ENCODE peak calls at places on chromosomes 12 and 14, in eight cellular contexts. One of them, this sample, is unnamed.

GRCh38 chr12:75471928-75472865 is 8.4 kb upstream of the GLIPR1 start:
- DNase-seq in spleen: no peak
- DNase-seq in AG04449: no peak
- DNase-seq in heart left ventricle: no peak
- DNase-seq in stomach: no peak
- DNase-seq in ascending aorta: no peak
- DNase-seq in sigmoid colon: no peak
- DNase-seq in left ventricle myocardium inferior: no peak
- DNase-seq in this sample: no peak

GRCh38 chr14:91348861-91349465 is 68.7 kb downstream of the CCDC88C start:
- DNase-seq in ascending aorta: no peak
- DNase-seq in spleen: peak
- DNase-seq in sigmoid colon: no peak
- DNase-seq in stomach: no peak
- DNase-seq in left ventricle myocardium inferior: no peak
- DNase-seq in heart left ventricle: no peak
- DNase-seq in AG04449: no peak
- DNase-seq in this sample: no peak

GRCh38 chr12:4274396-4274959 is 916 bp downstream of the CCND2 start:
- DNase-seq in sigmoid colon: peak
- DNase-seq in ascending aorta: no peak
- DNase-seq in AG04449: no peak
- DNase-seq in left ventricle myocardium inferior: no peak
- DNase-seq in stomach: no peak
- DNase-seq in heart left ventricle: no peak
- DNase-seq in spleen: peak
- DNase-seq in this sample: no peak

GRCh38 chr12:31362115-31362758 is 36.3 kb upstream of the SINHCAF start:
- DNase-seq in stomach: no peak
- DNase-seq in ascending aorta: no peak
- DNase-seq in spleen: peak
- DNase-seq in sigmoid colon: no peak
- DNase-seq in left ventricle myocardium inferior: no peak
- DNase-seq in AG04449: no peak
- DNase-seq in heart left ventricle: no peak
- DNase-seq in this sample: no peak

GRCh38 chr14:105063041-105063440 is 2.2 kb downstream of the GPR132 start:
- DNase-seq in stomach: no peak
- DNase-seq in ascending aorta: no peak
- DNase-seq in AG04449: no peak
- DNase-seq in spleen: peak
- DNase-seq in heart left ventricle: no peak
- DNase-seq in left ventricle myocardium inferior: no peak
- DNase-seq in sigmoid colon: no peak
- DNase-seq in this sample: no peak

GRCh38 chr14:33765251-33765650 is 185.6 kb downstream of the EGLN3 start:
- DNase-seq in heart left ventricle: peak
- DNase-seq in left ventricle myocardium inferior: peak
- DNase-seq in AG04449: no peak
- DNase-seq in spleen: no peak
- DNase-seq in ascending aorta: no peak
- DNase-seq in sigmoid colon: no peak
- DNase-seq in stomach: no peak
- DNase-seq in this sample: peak

GRCh38 chr12:106345739-106346138 is 11.8 kb upstream of the POLR3B start:
- DNase-seq in ascending aorta: no peak
- DNase-seq in stomach: peak
- DNase-seq in heart left ventricle: peak
- DNase-seq in AG04449: no peak
- DNase-seq in sigmoid colon: no peak
- DNase-seq in left ventricle myocardium inferior: no peak
- DNase-seq in spleen: no peak
- DNase-seq in this sample: peak

GRCh38 chr12:124928095-124928911 is 13.9 kb upstream of the UBC start:
- DNase-seq in sigmoid colon: peak
- DNase-seq in stomach: peak
- DNase-seq in heart left ventricle: peak
- DNase-seq in spleen: peak
- DNase-seq in AG04449: no peak
- DNase-seq in left ventricle myocardium inferior: peak
- DNase-seq in ascending aorta: peak
- DNase-seq in this sample: peak

GRCh38 chr12:3152013-3152412 is 74.8 kb downstream of the TSPAN9 start:
- DNase-seq in stomach: no peak
- DNase-seq in left ventricle myocardium inferior: no peak
- DNase-seq in sigmoid colon: no peak
- DNase-seq in ascending aorta: no peak
- DNase-seq in heart left ventricle: peak
- DNase-seq in spleen: peak
- DNase-seq in AG04449: no peak
- DNase-seq in this sample: peak

GRCh38 chr14:63277784-63278183 is 41.0 kb downstream of the GPHB5 start:
- DNase-seq in AG04449: no peak
- DNase-seq in stomach: no peak
- DNase-seq in spleen: no peak
- DNase-seq in left ventricle myocardium inferior: no peak
- DNase-seq in ascending aorta: no peak
- DNase-seq in sigmoid colon: no peak
- DNase-seq in heart left ventricle: no peak
- DNase-seq in this sample: no peak

GRCh38 chr14:74411671-74412070 is 14.3 kb downstream of the SYNDIG1L start:
- DNase-seq in heart left ventricle: no peak
- DNase-seq in spleen: no peak
- DNase-seq in left ventricle myocardium inferior: no peak
- DNase-seq in AG04449: no peak
- DNase-seq in sigmoid colon: peak
- DNase-seq in ascending aorta: no peak
- DNase-seq in stomach: no peak
- DNase-seq in this sample: no peak

DNA sequence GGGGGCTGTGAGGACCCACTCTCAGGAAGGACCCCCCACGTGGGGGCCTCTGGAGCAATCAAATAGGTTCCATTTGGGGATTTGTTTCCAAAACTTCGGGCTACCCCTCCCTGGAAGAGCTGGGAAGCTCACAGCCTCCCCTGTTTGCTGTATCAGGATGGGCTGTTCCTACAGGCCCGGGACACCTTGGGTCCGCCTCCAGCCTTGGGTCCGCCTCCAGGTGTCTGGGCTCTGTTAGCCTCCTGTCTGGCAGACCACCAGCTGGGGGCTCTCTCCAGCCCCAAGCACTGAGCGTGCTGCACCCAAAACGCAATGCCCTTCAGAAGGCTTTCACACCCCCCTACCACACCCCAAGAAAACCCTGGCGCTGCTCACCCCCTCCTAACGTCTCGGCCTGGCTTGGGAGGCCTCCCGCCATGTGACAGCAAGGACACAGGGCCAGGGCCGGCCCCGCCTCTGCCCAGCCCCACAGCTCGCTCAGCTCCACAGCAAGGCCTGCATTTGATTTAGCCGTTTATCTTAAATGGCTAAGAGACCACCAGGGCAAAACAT is 40.1 kb downstream of the BCL11B start:
- DNase-seq in sigmoid colon: no peak
- DNase-seq in AG04449: no peak
- DNase-seq in heart left ventricle: no peak
- DNase-seq in ascending aorta: no peak
- DNase-seq in spleen: peak
- DNase-seq in left ventricle myocardium inferior: no peak
- DNase-seq in stomach: no peak
- DNase-seq in this sample: no peak
- TF ChIP-seq CTCF in sigmoid colon: no peak
- TF ChIP-seq CTCF in AG04449: no peak
- TF ChIP-seq CTCF in heart left ventricle: no peak
- TF ChIP-seq CTCF in ascending aorta: no peak
- TF ChIP-seq CTCF in spleen: no peak
- TF ChIP-seq CTCF in left ventricle myocardium inferior: no peak
- TF ChIP-seq CTCF in stomach: no peak
- TF ChIP-seq CTCF in this sample: no peak

GRCh38 chr12:9761407-9761736 is 671 bp upstream of the CD69 start:
- DNase-seq in sigmoid colon: no peak
- DNase-seq in heart left ventricle: no peak
- DNase-seq in AG04449: no peak
- DNase-seq in left ventricle myocardium inferior: no peak
- DNase-seq in ascending aorta: no peak
- DNase-seq in stomach: no peak
- DNase-seq in spleen: no peak
- DNase-seq in this sample: peak

GRCh38 chr12:9762369-9762768 is 1.7 kb upstream of the CD69 start:
- DNase-seq in AG04449: no peak
- DNase-seq in left ventricle myocardium inferior: no peak
- DNase-seq in sigmoid colon: no peak
- DNase-seq in heart left ventricle: no peak
- DNase-seq in ascending aorta: no peak
- DNase-seq in stomach: no peak
- DNase-seq in spleen: no peak
- DNase-seq in this sample: no peak

GRCh38 chr12:9759680-9760592 is 765 bp downstream of the CD69 start:
- DNase-seq in stomach: no peak
- DNase-seq in sigmoid colon: no peak
- DNase-seq in spleen: no peak
- DNase-seq in left ventricle myocardium inferior: no peak
- DNase-seq in AG04449: no peak
- DNase-seq in heart left ventricle: no peak
- DNase-seq in ascending aorta: no peak
- DNase-seq in this sample: no peak

GRCh38 chr12:9763025-9763424 is 2.3 kb upstream of the CD69 start:
- DNase-seq in heart left ventricle: no peak
- DNase-seq in sigmoid colon: no peak
- DNase-seq in ascending aorta: no peak
- DNase-seq in AG04449: no peak
- DNase-seq in left ventricle myocardium inferior: no peak
- DNase-seq in spleen: no peak
- DNase-seq in stomach: no peak
- DNase-seq in this sample: no peak

GRCh38 chr12:9760699-9761406 is at the start of gene CD69:
- DNase-seq in spleen: peak
- DNase-seq in sigmoid colon: no peak
- DNase-seq in left ventricle myocardium inferior: no peak
- DNase-seq in stomach: peak
- DNase-seq in ascending aorta: no peak
- DNase-seq in heart left ventricle: no peak
- DNase-seq in AG04449: no peak
- DNase-seq in this sample: no peak
- H3K4me3 ChIP-seq in spleen: peak
- H3K4me3 ChIP-seq in sigmoid colon: no peak
- H3K4me3 ChIP-seq in left ventricle myocardium inferior: no peak
- H3K4me3 ChIP-seq in stomach: peak
- H3K4me3 ChIP-seq in ascending aorta: no peak
- H3K4me3 ChIP-seq in heart left ventricle: no peak
- H3K4me3 ChIP-seq in AG04449: no peak
- H3K4me3 ChIP-seq in this sample: no peak

GRCh38 chr14:64293976-64294671 is at the start of gene ESR2:
- DNase-seq in sigmoid colon: no peak
- DNase-seq in heart left ventricle: peak
- DNase-seq in left ventricle myocardium inferior: peak
- DNase-seq in spleen: peak
- DNase-seq in stomach: peak
- DNase-seq in AG04449: no peak
- DNase-seq in ascending aorta: no peak
- DNase-seq in this sample: peak
- TF ChIP-seq CTCF in sigmoid colon: no peak
- TF ChIP-seq CTCF in heart left ventricle: no peak
- TF ChIP-seq CTCF in left ventricle myocardium inferior: no peak
- TF ChIP-seq CTCF in spleen: no peak
- TF ChIP-seq CTCF in stomach: no peak
- TF ChIP-seq CTCF in AG04449: peak
- TF ChIP-seq CTCF in ascending aorta: peak
- TF ChIP-seq CTCF in this sample: peak

DNA sequence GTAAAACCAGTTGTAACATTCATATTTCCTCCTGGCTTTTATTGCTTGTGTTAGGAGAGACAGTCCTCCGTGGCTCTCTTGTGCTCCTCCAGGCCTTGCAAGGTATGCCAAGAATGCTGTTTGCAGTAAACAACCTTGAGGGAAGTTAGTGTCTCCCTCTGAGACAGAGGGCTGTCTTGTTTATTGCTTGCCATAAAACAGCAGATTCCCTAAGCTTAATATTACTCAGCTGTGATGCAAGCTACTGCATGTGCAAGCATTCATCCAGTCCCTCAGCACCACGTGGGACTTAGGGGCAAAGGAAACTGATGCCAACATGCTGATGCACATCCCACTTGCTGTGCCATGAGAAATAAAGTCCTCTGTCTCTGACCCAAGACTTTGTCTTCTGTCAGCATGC is 6.6 kb downstream of the POMT2 start:
- DNase-seq in stomach: no peak
- DNase-seq in ascending aorta: no peak
- DNase-seq in sigmoid colon: peak
- DNase-seq in AG04449: peak
- DNase-seq in heart left ventricle: no peak
- DNase-seq in left ventricle myocardium inferior: no peak
- DNase-seq in spleen: no peak
- DNase-seq in this sample: peak
- H3K4me3 ChIP-seq in stomach: no peak
- H3K4me3 ChIP-seq in ascending aorta: no peak
- H3K4me3 ChIP-seq in sigmoid colon: no peak
- H3K4me3 ChIP-seq in AG04449: no peak
- H3K4me3 ChIP-seq in heart left ventricle: no peak
- H3K4me3 ChIP-seq in left ventricle myocardium inferior: no peak
- H3K4me3 ChIP-seq in spleen: no peak
- H3K4me3 ChIP-seq in this sample: no peak

GRCh38 chr12:113049976-113050742 is 6.4 kb upstream of the DTX1 start:
- DNase-seq in spleen: no peak
- DNase-seq in stomach: no peak
- DNase-seq in heart left ventricle: no peak
- DNase-seq in left ventricle myocardium inferior: no peak
- DNase-seq in AG04449: no peak
- DNase-seq in sigmoid colon: no peak
- DNase-seq in ascending aorta: no peak
- DNase-seq in this sample: no peak
- TF ChIP-seq CTCF in spleen: peak
- TF ChIP-seq CTCF in stomach: no peak
- TF ChIP-seq CTCF in heart left ventricle: peak
- TF ChIP-seq CTCF in left ventricle myocardium inferior: peak
- TF ChIP-seq CTCF in AG04449: no peak
- TF ChIP-seq CTCF in sigmoid colon: no peak
- TF ChIP-seq CTCF in ascending aorta: no peak
- TF ChIP-seq CTCF in this sample: peak

DNA sequence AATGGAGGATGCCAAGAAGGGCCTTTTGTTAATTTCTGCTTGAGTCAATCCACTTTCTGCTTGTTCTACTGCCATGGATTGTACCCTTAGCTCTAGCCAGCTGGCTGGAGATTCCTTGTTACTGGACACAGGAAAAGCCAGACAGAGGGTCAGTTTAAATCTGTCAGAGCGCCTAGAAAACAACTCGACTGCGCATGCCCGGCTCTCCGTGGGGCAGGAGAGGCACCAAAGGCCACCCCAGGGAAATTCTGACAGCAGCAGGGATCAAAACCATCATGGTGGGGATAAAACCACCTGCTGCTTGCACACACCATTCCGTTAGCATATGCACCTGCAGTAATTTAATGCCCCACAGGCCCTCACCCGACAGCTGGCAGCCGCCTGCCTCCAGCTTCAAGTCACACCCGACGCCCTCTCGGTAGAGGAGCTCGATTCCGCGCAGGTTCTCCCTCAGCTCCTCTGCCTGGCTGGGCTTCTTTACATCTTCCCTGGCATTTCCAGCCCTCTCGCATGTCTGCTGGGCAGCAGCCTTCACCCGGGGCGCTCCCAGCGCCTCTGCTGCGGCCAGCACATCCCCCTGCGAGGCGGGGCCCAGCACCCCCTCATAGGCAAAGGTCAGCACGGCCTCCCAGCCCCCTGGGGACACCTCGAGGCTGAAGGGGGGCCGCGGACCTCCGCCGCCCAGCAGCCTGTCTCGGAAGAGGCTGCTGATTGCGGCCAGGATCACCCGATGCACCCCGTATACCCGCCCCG is 1.1 kb downstream of the KLHL33 start:
- DNase-seq in AG04449: no peak
- DNase-seq in stomach: no peak
- DNase-seq in sigmoid colon: peak
- DNase-seq in heart left ventricle: peak
- DNase-seq in left ventricle myocardium inferior: peak
- DNase-seq in ascending aorta: no peak
- DNase-seq in spleen: no peak
- DNase-seq in this sample: no peak
- H3K4me3 ChIP-seq in AG04449: peak
- H3K4me3 ChIP-seq in stomach: peak
- H3K4me3 ChIP-seq in sigmoid colon: peak
- H3K4me3 ChIP-seq in heart left ventricle: peak
- H3K4me3 ChIP-seq in left ventricle myocardium inferior: peak
- H3K4me3 ChIP-seq in ascending aorta: peak
- H3K4me3 ChIP-seq in spleen: no peak
- H3K4me3 ChIP-seq in this sample: peak

This sample was measured in fibroblast of villous mesenchyme.